ENCODE peak calls at places on chromosomes 1 and 21, in six cellular contexts. G is psoas muscle; B is activated gamma-delta T cell treated with anti-CD3 and anti-CD28 coated beads, Interleukin-2, amount 50 U/mL, for 16 hours; T is H7; O is right cardiac atrium; H is activated T-cell treated with anti-CD3 and anti-CD28 coated beads, Interleukin-2, amount 50 U/mL, for 4 hours. J is an unnamed sample.

GRCh38 chr1:61742620-61743431 is 546 bp downstream of the PATJ start:
- DNase-seq in G (peak; percentile 61), B (peak; percentile 6), T (peak; percentile 79), O (peak; percentile 60), H (no peak), J (peak; percentile 26)

GRCh38 chr21:25901580-25901979 is 166.8 kb downstream of the GABPA start:
- DNase-seq in G (no peak), B (no peak), T (no peak), O (no peak), H (no peak), J (no peak)

GRCh38 chr21:15365751-15366392 is 301.1 kb upstream of the NRIP1 start:
- DNase-seq in G (no peak), B (no peak), T (no peak), O (no peak), H (no peak), J (no peak)

GRCh38 chr1:242784074-242784473 is 259.6 kb upstream of the PLD5 start:
- DNase-seq in G (no peak), B (no peak), T (no peak), O (no peak), H (no peak), J (no peak)

GRCh38 chr1:29444782-29445325 is 208.5 kb downstream of the PTPRU start:
- DNase-seq in G (no peak), B (no peak), T (no peak), O (no peak), H (no peak), J (no peak)

GRCh38 chr1:21292991-21293536 is 2.8 kb upstream of the ECE1 start:
- DNase-seq in G (no peak), B (no peak), T (no peak), O (no peak), H (peak; percentile 44), J (no peak)

GRCh38 chr21:31647650-31648049 is 11.8 kb upstream of the SOD1 start:
- DNase-seq in G (no peak), B (no peak), T (no peak), O (no peak), H (no peak), J (no peak)

GRCh38 chr21:35423694-35424093 is 374.6 kb upstream of the RUNX1 start:
- DNase-seq in G (no peak), B (no peak), T (no peak), O (no peak), H (no peak), J (no peak)

GRCh38 chr1:205343431-205344009 is 13.2 kb downstream of the KLHDC8A start:
- DNase-seq in G (no peak), B (no peak), T (peak; percentile 84), O (no peak), H (peak; percentile 13), J (no peak)

GRCh38 chr21:33386222-33386784 is 16.9 kb upstream of the IFNGR2 start:
- DNase-seq in G (no peak), B (no peak), T (peak; percentile 72), O (no peak), H (no peak), J (no peak)

GRCh38 chr1:20682571-20683236 is 21.5 kb upstream of the DDOST start:
- DNase-seq in G (no peak), B (no peak), T (no peak), O (no peak), H (no peak), J (no peak)

GRCh38 chr1:225347123-225347683 is 80.6 kb downstream of the LBR start:
- DNase-seq in G (no peak), B (no peak), T (no peak), O (no peak), H (no peak), J (no peak)

GRCh38 chr1:245091818-245092637 is 62.8 kb upstream of the KIF26B start:
- DNase-seq in G (peak; percentile 16), B (no peak), T (no peak), O (peak; percentile 69), H (no peak), J (no peak)

GRCh38 chr1:46569909-46570725 is 18.7 kb upstream of the KNCN start:
- DNase-seq in G (no peak), B (no peak), T (no peak), O (peak; percentile 42), H (no peak), J (no peak)

GRCh38 chr1:22380024-22380785 is 71.4 kb upstream of the ZBTB40 start:
- DNase-seq in G (peak; percentile 27), B (no peak), T (no peak), O (no peak), H (no peak), J (no peak)

GRCh38 chr1:210250998-210251679 is 18.5 kb downstream of the SERTAD4 start:
- DNase-seq in G (peak; percentile 34), B (no peak), T (peak; percentile 92), O (peak; percentile 63), H (no peak), J (no peak)

GRCh38 chr1:1262759-1263158 is 10.9 kb downstream of the UBE2J2 start:
- DNase-seq in G (no peak), B (no peak), T (no peak), O (no peak), H (no peak), J (no peak)

GRCh38 chr21:34499116-34499515 is 12.9 kb downstream of the KCNE1 start:
- DNase-seq in G (no peak), B (no peak), T (no peak), O (no peak), H (no peak), J (no peak)

GRCh38 chr1:10881046-10881445 is 84.6 kb upstream of the CASZ1 start:
- DNase-seq in G (no peak), B (no peak), T (no peak), O (no peak), H (no peak), J (no peak)

GRCh38 chr21:38289697-38290096 is 32.9 kb downstream of the KCNJ15 start:
- DNase-seq in G (no peak), B (no peak), T (no peak), O (peak; percentile 23), H (no peak), J (no peak)

GRCh38 chr1:41726899-41727748 is 191.6 kb downstream of the HIVEP3 start:
- DNase-seq in G (peak; percentile 62), B (no peak), T (peak; percentile 67), O (peak; percentile 71), H (no peak), J (peak; percentile 57)

GRCh38 chr1:234879157-234880080 is 249.2 kb downstream of the TOMM20 start:
- DNase-seq in G (no peak), B (no peak), T (no peak), O (no peak), H (no peak), J (peak; percentile 58)

GRCh38 chr1:179831225-179831624 is 46.4 kb downstream of the TOR1AIP2 start:
- DNase-seq in G (no peak), B (no peak), T (no peak), O (no peak), H (no peak), J (no peak)

GRCh38 chr1:3924871-3925655 is 25.0 kb upstream of the C1orf174 start:
- DNase-seq in G (no peak), B (no peak), T (no peak), O (no peak), H (no peak), J (no peak)

GRCh38 chr1:203306089-203306969 is 1.0 kb downstream of the BTG2 start:
- DNase-seq in G (peak; percentile 85), B (no peak), T (peak; percentile 53), O (peak; percentile 93), H (peak; percentile 35), J (peak; percentile 96)

GRCh38 chr1:114756009-114756892 is 1.5 kb downstream of the CSDE1 start:
- DNase-seq in G (no peak), B (no peak), T (no peak), O (no peak), H (no peak), J (no peak)

J was measured in gastrocnemius medialis.